ENCODE peak calls at places on chromosomes 12 and 14, in four cellular contexts. O is cardiac muscle cell, D is fibroblast of villous mesenchyme, G is fibroblast of pulmonary artery. R is an unnamed sample.

GRCh38 chr14:32202468-32202865 is 602 bp downstream of the RNU6-8 start:
- DNase-seq in O (no peak), D (no peak), G (no peak), R (no peak)

GRCh38 chr12:76450690-76451089 is 102.5 kb upstream of the BBS10 start:
- DNase-seq in O (peak), D (peak), G (peak), R (no peak)

GRCh38 chr12:102061096-102061555 is 665 bp downstream of the WASHC3 start:
- DNase-seq in O (no peak), D (peak), G (peak), R (no peak)

GRCh38 chr14:61033851-61034250 is 52.8 kb downstream of the SLC38A6 start:
- DNase-seq in O (peak), D (no peak), G (peak), R (no peak)

GRCh38 chr14:68961781-68962584 is 17.1 kb downstream of the ACTN1 start:
- DNase-seq in O (no peak), D (no peak), G (no peak), R (no peak)

GRCh38 chr14:45698462-45699134 is 445.6 kb upstream of the MIS18BP1 start:
- DNase-seq in O (no peak), D (no peak), G (no peak), R (no peak)

GRCh38 chr12:106299193-106299794 is 3.2 kb upstream of the TCP11L2 start:
- DNase-seq in O (peak), D (peak), G (no peak), R (no peak)

GRCh38 chr14:72699852-72700257 is 194.0 kb downstream of the DPF3 start:
- DNase-seq in O (peak), D (peak), G (peak), R (no peak)

GRCh38 chr14:32400480-32400879 is 71.4 kb downstream of the AKAP6 start:
- DNase-seq in O (no peak), D (peak), G (no peak), R (no peak)

GRCh38 chr14:35963209-35963608 is 137.1 kb downstream of the BRMS1L start:
- DNase-seq in O (no peak), D (no peak), G (no peak), R (no peak)

GRCh38 chr12:83476695-83477094 is 790.0 kb downstream of the TMTC2 start:
- DNase-seq in O (no peak), D (no peak), G (no peak), R (no peak)

GRCh38 chr12:67598598-67598997 is 49.9 kb upstream of the DYRK2 start:
- DNase-seq in O (no peak), D (no peak), G (no peak), R (no peak)

GRCh38 chr14:106185837-106186233 is 659.5 kb downstream of the TMEM121 start:
- DNase-seq in O (no peak), D (no peak), G (no peak), R (no peak)

GRCh38 chr12:112170376-112170775 is 45.0 kb downstream of the TRAFD1 start:
- DNase-seq in O (peak), D (peak), G (peak), R (peak)

GRCh38 chr12:110058875-110059615 is 10.7 kb upstream of the C12orf76 start:
- DNase-seq in O (no peak), D (no peak), G (no peak), R (no peak)

GRCh38 chr14:84250863-84251262 is 1279.1 kb upstream of the FLRT2 start:
- DNase-seq in O (peak), D (no peak), G (peak), R (no peak)

GRCh38 chr14:25090716-25091454 is 40.9 kb upstream of the STXBP6 start:
- DNase-seq in O (peak), D (peak), G (peak), R (no peak)

GRCh38 chr12:11508699-11509098 is 113.3 kb upstream of the PRB2 start:
- DNase-seq in O (peak), D (peak), G (peak), R (no peak)

GRCh38 chr12:106090586-106091411 is 48.0 kb downstream of the NUAK1 start:
- DNase-seq in O (no peak), D (peak), G (peak), R (no peak)

GRCh38 chr12:83468988-83469908 is 782.5 kb downstream of the TMTC2 start:
- DNase-seq in O (no peak), D (no peak), G (no peak), R (no peak)

GRCh38 chr12:60522684-60523083 is 926.9 kb downstream of the SLC16A7 start:
- DNase-seq in O (no peak), D (no peak), G (no peak), R (no peak)

GRCh38 chr12:110304061-110304551 is 23.1 kb downstream of the ATP2A2 start:
- DNase-seq in O (peak), D (no peak), G (peak), R (no peak)

DNA sequence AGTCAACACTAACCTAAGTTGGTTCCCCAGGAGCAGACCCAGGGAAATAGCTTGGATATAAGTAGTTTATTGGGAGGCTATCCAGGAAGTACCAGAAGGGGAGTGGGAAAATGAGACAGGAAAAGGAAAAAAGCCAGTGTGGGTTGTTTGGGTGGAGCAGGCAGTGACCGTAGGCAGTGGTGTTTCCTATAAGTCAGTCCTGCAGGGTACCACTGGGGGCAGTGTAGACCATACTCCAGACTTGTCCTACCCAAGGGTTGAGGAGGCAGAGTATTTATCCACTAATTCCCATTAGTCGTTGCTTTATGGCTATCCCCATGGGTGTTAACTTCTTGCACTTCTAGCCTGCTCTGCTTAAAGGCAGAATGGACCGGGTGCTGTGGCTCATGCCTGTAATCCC is 6.4 kb upstream of the CCDC60 start:
- DNase-seq in O (no peak), D (no peak), G (no peak), R (no peak)
- TF ChIP-seq CTCF in O (no peak), D (no peak), G (no peak), R (no peak)

GRCh38 chr14:92704036-92704804 is 44.2 kb downstream of the LGMN start:
- DNase-seq in O (no peak), D (no peak), G (no peak), R (no peak)
- H3K4me3 ChIP-seq in O (no peak), D (no peak), G (no peak), R (no peak)

GRCh38 chr12:114226241-114226928 is 179.6 kb downstream of the TBX5 start:
- DNase-seq in O (peak), D (no peak), G (no peak), R (no peak)
- TF ChIP-seq CTCF in O (no peak), D (no peak), G (no peak), R (no peak)

GRCh38 chr12:53738834-53739284 is 11.6 kb upstream of the CALCOCO1 start:
- DNase-seq in O (no peak), D (no peak), G (no peak), R (no peak)

GRCh38 chr12:53737951-53738833 is 10.9 kb upstream of the CALCOCO1 start:
- DNase-seq in O (no peak), D (no peak), G (no peak), R (no peak)

GRCh38 chr12:53740130-53740491 is 11.7 kb downstream of the CISTR start:
- DNase-seq in O (no peak), D (no peak), G (no peak), R (no peak)

GRCh38 chr12:53737494-53737808 is 10.2 kb upstream of the CALCOCO1 start:
- DNase-seq in O (no peak), D (no peak), G (no peak), R (no peak)

DNA sequence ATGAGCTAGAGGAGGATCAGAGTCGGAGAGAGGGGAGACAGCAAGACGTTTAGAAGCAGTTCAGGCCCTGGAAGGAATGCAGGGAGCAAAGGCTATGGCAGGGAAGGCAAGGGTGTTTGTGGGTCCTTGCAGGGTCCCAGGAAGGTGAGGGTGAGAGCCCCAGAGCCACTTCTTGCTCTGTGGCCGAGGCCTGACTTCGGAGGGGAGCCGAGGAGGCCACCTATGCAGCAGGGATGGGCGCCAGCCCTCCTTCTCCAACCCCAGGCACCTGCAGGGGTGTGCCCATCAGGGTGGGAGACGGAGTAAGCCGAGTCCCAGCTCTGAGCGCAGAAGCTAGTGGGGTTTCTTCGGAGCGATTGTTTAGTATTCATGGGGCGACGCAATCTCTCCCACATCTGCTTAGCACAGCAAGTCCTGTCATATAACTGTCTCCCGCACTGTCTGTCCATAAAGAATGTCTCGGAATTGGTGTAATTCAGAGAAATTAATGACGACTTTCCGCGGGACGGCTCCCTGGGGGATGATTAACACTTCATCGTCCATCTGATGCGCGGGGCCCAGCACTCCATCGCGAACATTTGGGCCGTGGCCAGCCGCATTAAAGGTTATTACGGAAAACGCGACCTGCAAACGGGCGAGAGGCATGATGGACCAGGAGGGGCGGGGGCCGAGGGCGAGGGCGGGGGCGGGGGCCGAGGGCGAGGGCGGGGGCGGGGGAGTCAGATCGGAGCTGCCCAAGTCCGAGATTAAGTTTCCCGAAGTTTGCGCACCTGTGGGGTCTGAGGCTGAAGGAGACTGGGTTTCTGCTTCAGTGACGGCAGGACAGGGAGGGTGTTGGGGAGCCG is 12.3 kb upstream of the CALCOCO1 start:
- DNase-seq in O (no peak), D (peak), G (no peak), R (no peak)
- H3K4me3 ChIP-seq in O (peak), D (no peak), G (no peak), R (no peak)

GRCh38 chr14:88611878-88612277 is 49.0 kb downstream of the ZC3H14 start:
- DNase-seq in O (no peak), D (no peak), G (no peak), R (no peak)
- TF ChIP-seq CTCF in O (no peak), D (no peak), G (no peak), R (no peak)

DNA sequence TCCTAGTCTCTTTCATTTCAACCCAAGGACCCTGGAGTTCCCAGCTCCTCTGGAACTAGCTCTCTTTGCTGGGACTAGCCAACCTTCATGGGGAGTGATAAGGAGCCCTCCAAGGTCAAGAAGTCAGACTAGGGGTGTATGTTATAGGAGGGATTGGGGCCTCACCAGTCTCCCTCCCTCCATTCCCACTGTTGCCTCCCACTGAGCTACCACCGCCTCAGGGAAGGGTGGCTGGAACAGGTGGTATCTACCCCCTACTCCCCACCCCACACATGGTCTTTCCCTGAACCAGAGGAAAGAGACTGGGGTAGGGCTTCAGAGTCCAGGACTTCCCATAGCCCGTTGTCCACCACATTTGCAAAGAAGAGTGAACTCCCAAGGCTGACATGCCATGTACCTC is 2.4 kb downstream of the ERBB3 start:
- DNase-seq in O (no peak), D (no peak), G (no peak), R (no peak)
- H3K4me3 ChIP-seq in O (no peak), D (no peak), G (no peak), R (no peak)

DNA sequence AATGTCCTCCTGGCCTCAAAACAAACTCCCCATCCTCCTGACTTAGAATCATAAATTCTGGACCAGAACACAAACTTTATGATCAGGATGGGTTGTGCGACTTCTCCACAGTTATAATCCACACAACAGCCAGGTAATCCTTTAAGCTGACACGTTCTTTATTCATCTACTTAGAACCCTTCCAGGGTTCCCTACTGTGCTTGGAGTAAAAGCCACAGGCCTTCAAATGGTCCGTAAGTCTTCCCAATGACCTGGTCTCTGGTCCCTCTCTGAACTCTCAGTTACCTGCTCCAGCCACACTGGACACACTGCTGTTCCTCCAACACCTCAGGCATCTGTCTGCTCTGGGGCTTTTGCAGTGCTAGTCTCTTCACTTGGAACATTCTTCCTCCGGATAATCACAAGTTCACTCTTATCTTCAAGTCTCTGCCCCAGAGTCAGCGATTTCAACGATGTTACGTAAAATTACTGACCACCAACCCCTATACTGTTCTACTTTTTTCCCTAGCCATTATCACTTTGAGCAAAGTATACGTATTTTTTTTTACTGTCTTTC is 1.7 kb upstream of the RNASE7 start:
- DNase-seq in O (no peak), D (no peak), G (no peak), R (no peak)
- TF ChIP-seq CTCF in O (no peak), D (no peak), G (no peak), R (no peak)

R was measured in breast epithelium.